ENCODE peak calls at places on chromosomes 13 and 19, in eight cellular contexts. G, K, F, S, L, C, H and B are unnamed samples.

GRCh38 chr13:50521750-50522149 is 321.7 kb downstream of the DLEU7 start:
- DNase-seq in G (no peak), K (no peak), F (no peak), S (no peak), L (no peak), C (no peak), H (no peak), B (no peak)

GRCh38 chr13:24161010-24161775 is 673 bp downstream of the SPATA13 start:
- DNase-seq in G (no peak), K (peak; percentile 44), F (peak; percentile 11), S (peak; percentile 6), L (peak; percentile 52), C (peak; percentile 47), H (peak; percentile 50), B (peak; percentile 59)

GRCh38 chr13:51970251-51970793 is 40.9 kb downstream of the ATP7B start:
- DNase-seq in G (no peak), K (no peak), F (no peak), S (no peak), L (no peak), C (no peak), H (no peak), B (no peak)

GRCh38 chr19:3325451-3325850 is 40.9 kb upstream of the NFIC start:
- DNase-seq in G (no peak), K (no peak), F (no peak), S (no peak), L (no peak), C (no peak), H (no peak), B (no peak)

GRCh38 chr19:54570316-54570715 is 3.3 kb upstream of the LILRA2 start:
- DNase-seq in G (no peak), K (no peak), F (no peak), S (no peak), L (no peak), C (no peak), H (no peak), B (no peak)

GRCh38 chr19:4210166-4210731 is 19.1 kb upstream of the EBI3 start:
- DNase-seq in G (no peak), K (no peak), F (no peak), S (no peak), L (no peak), C (no peak), H (no peak), B (no peak)

GRCh38 chr13:25085125-25085742 is 10.7 kb upstream of the PABPC3 start:
- DNase-seq in G (peak; percentile 90), K (peak; percentile 70), F (no peak), S (no peak), L (peak; percentile 84), C (no peak), H (peak; percentile 75), B (peak; percentile 67)

GRCh38 chr13:75549262-75550158 is at the start of gene UCHL3:
- DNase-seq in G (peak; percentile 91), K (peak; percentile 96), F (peak; percentile 95), S (peak; percentile 94), L (peak; percentile 98), C (peak; percentile 98), H (peak; percentile 98), B (peak; percentile 99)

GRCh38 chr13:72805663-72806341 is 23.9 kb downstream of the PIBF1 start:
- DNase-seq in G (no peak), K (no peak), F (no peak), S (no peak), L (no peak), C (no peak), H (no peak), B (no peak)

GRCh38 chr19:40982594-40983101 is 8.4 kb upstream of the CYP2B6 start:
- DNase-seq in G (no peak), K (peak; percentile 28), F (no peak), S (no peak), L (peak; percentile 81), C (no peak), H (no peak), B (no peak)

GRCh38 chr19:40270362-40271089 is 14.6 kb downstream of the AKT2 start:
- DNase-seq in G (peak; percentile 84), K (peak; percentile 41), F (no peak), S (no peak), L (peak; percentile 71), C (no peak), H (no peak), B (no peak)

GRCh38 chr13:23453132-23453531 is 19.6 kb upstream of the SACS start:
- DNase-seq in G (no peak), K (no peak), F (no peak), S (no peak), L (no peak), C (no peak), H (no peak), B (no peak)

GRCh38 chr19:48393559-48394330 is at the start of gene GRIN2D:
- DNase-seq in G (peak; percentile 81), K (peak; percentile 78), F (no peak), S (peak; percentile 22), L (peak; percentile 65), C (peak; percentile 32), H (peak; percentile 61), B (no peak)